ENCODE peak calls at places on chromosomes 4 and X, in nine cellular contexts. M, Z, R, V, Y, F, L, D and B are unnamed samples. For H3K27me3, the result is how much of the 10 kb centered on the place peaks cover.

GRCh38 chrX:38313190-38313589 is 14.1 kb downstream of the RPGR start:
- DNase-seq in M (no peak), Y (no peak), F (no peak), D (no peak), V (no peak), Z (no peak), L (no peak), R (no peak), B (no peak)

GRCh38 chr4:152352645-152353116 is 183.2 kb downstream of the FBXW7 start:
- DNase-seq in F (peak), Z (peak), D (peak), L (peak), R (peak), M (peak), V (peak), Y (peak), B (peak)

GRCh38 chr4:70531981-70532380 is 13.6 kb downstream of the AMTN start:
- DNase-seq in V (no peak), F (no peak), Z (peak), L (no peak), D (no peak), M (no peak), Y (no peak), R (no peak), B (no peak)

GRCh38 chr4:8645753-8646124 is 53.2 kb downstream of the CPZ start:
- DNase-seq in Z (no peak), Y (no peak), M (no peak), L (no peak), R (no peak), F (no peak), V (no peak), D (no peak), B (no peak)

GRCh38 chr4:85127653-85128052 is 161.2 kb upstream of the WDFY3 start:
- DNase-seq in Y (no peak), M (no peak), R (no peak), L (peak), D (peak), Z (peak), V (peak), F (no peak), B (peak)

GRCh38 chr4:80069837-80070788 is 2.9 kb downstream of the ANTXR2 start:
- DNase-seq in D (no peak), Y (no peak), F (no peak), V (no peak), M (no peak), Z (no peak), L (no peak), R (no peak), B (no peak)

GRCh38 chrX:108312938-108313337 is 125.3 kb downstream of the COL4A6 start:
- DNase-seq in D (peak), Z (peak), M (peak), V (no peak), Y (no peak), L (peak), F (no peak), R (no peak), B (no peak)

GRCh38 chrX:74535211-74535621 is 79.2 kb downstream of the RLIM start:
- DNase-seq in Y (no peak), R (no peak), V (no peak), Z (peak), F (no peak), M (peak), L (no peak), D (peak), B (no peak)

GRCh38 chr4:15202481-15202880 is 200.2 kb downstream of the CPEB2 start:
- DNase-seq in M (no peak), F (no peak), Z (no peak), D (no peak), R (no peak), V (no peak), Y (no peak), L (no peak), B (no peak)

GRCh38 chr4:122796801-122797404 is 29.7 kb upstream of the FGF2 start:
- DNase-seq in F (no peak), V (no peak), R (no peak), D (no peak), L (no peak), Y (no peak), M (no peak), Z (peak), B (no peak)

GRCh38 chrX:149495573-149496071 is 9.5 kb downstream of the IDS start:
- DNase-seq in D (no peak), Y (no peak), F (no peak), Z (no peak), M (no peak), R (peak), V (no peak), L (no peak), B (no peak)

GRCh38 chrX:149498767-149499166 is 6.3 kb downstream of the IDS start:
- DNase-seq in F (no peak), Y (no peak), Z (no peak), L (no peak), M (no peak), D (no peak), V (no peak), R (no peak), B (no peak)

GRCh38 chrX:149497054-149497453 is 8.1 kb downstream of the IDS start:
- DNase-seq in F (no peak), L (no peak), M (no peak), Y (no peak), V (no peak), Z (no peak), R (no peak), D (no peak), B (no peak)

GRCh38 chrX:149499766-149500165 is 5.3 kb downstream of the IDS start:
- DNase-seq in Y (no peak), F (no peak), V (no peak), R (peak), Z (no peak), M (no peak), L (no peak), D (no peak), B (no peak)

GRCh38 chrX:149497626-149498025 is 7.5 kb downstream of the IDS start:
- DNase-seq in V (no peak), L (no peak), Y (no peak), D (no peak), M (no peak), Z (no peak), R (peak), F (no peak), B (no peak)
- H3K4me3 ChIP-seq in V (no peak), L (no peak), Y (no peak), D (no peak), M (no peak), Z (no peak), R (no peak), F (no peak), B (no peak)

GRCh38 chr4:89489338-89489771 is 181.8 kb upstream of the GPRIN3 start:
- DNase-seq in M (no peak), R (no peak), D (no peak), F (peak), L (peak), V (no peak), Y (no peak), Z (peak), B (no peak)

GRCh38 chr4:89482248-89482647 is 174.6 kb upstream of the GPRIN3 start:
- DNase-seq in D (peak), Z (peak), L (no peak), R (no peak), M (no peak), V (no peak), Y (no peak), F (no peak), B (peak)

GRCh38 chr4:89482926-89483595 is 175.5 kb upstream of the GPRIN3 start:
- DNase-seq in M (no peak), V (no peak), R (no peak), L (no peak), D (no peak), Z (no peak), F (no peak), Y (no peak), B (no peak)

GRCh38 chr4:89486042-89486441 is 178.4 kb upstream of the GPRIN3 start:
- DNase-seq in M (no peak), D (no peak), V (no peak), F (no peak), Z (no peak), L (no peak), Y (no peak), R (no peak), B (no peak)

DNA sequence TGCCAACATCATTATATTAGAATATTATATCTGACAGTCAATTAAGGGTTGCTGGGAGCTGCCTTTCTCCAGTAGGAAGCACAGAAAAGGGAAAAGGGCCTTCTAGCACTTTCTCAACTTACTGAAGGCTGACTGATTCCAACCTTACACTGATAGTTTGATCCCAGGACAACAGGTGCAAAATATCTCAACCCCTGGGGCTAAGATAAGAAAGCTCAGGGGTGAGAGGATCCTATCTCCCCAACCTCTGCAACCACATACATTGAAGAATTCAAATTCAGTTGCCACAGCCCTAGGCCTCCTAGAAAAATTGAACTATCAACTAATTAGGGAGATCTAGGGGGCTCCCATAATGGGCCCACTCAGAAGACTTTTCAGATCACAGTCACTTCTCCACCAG is 179.1 kb upstream of the GPRIN3 start:
- DNase-seq in V (no peak), L (no peak), Y (no peak), M (no peak), F (no peak), R (no peak), D (no peak), Z (no peak), B (no peak)
- H3K27me3 ChIP-seq in V (under half), L (under half), Y (under half), M (under half), F (under half), R (under half), D (under half), Z (under half), B (under half)

GRCh38 chr4:185142911-185143595 is at the start of gene SLC25A4:
- DNase-seq in Y (peak), R (peak), Z (peak), D (peak), F (peak), M (peak), L (peak), V (peak), B (no peak)
- H3K4me3 ChIP-seq in Y (peak), R (peak), Z (peak), D (peak), F (peak), M (peak), L (peak), V (peak), B (no peak)

GRCh38 chr4:190018201-190018920 is 8.7 kb downstream of the FRG2 start:
- DNase-seq in V (peak), F (no peak), D (no peak), Z (peak), L (no peak), Y (no peak), R (no peak), M (no peak), B (no peak)

GRCh38 chr4:190014771-190015537 is 12.1 kb downstream of the FRG2 start:
- DNase-seq in Z (peak), F (no peak), M (no peak), Y (no peak), R (no peak), D (peak), L (peak), V (peak), B (no peak)

GRCh38 chr4:190017357-190018200 is 9.5 kb downstream of the FRG2 start:
- DNase-seq in F (no peak), D (peak), M (no peak), L (peak), Z (peak), V (peak), R (no peak), Y (no peak), B (no peak)

GRCh38 chr4:190015538-190016368 is 11.3 kb downstream of the FRG2 start:
- DNase-seq in M (no peak), R (no peak), Z (peak), D (peak), F (no peak), V (no peak), L (no peak), Y (no peak), B (no peak)

GRCh38 chr4:190016369-190017289 is 10.4 kb downstream of the FRG2 start:
- DNase-seq in D (peak), L (peak), V (peak), Z (no peak), Y (no peak), R (no peak), F (no peak), M (no peak), B (no peak)
- H3K27me3 ChIP-seq in D (half or more), L (under half), V (half or more), Z (half or more), Y (half or more), R (under half), F (half or more), M (under half), B (under half)

DNA sequence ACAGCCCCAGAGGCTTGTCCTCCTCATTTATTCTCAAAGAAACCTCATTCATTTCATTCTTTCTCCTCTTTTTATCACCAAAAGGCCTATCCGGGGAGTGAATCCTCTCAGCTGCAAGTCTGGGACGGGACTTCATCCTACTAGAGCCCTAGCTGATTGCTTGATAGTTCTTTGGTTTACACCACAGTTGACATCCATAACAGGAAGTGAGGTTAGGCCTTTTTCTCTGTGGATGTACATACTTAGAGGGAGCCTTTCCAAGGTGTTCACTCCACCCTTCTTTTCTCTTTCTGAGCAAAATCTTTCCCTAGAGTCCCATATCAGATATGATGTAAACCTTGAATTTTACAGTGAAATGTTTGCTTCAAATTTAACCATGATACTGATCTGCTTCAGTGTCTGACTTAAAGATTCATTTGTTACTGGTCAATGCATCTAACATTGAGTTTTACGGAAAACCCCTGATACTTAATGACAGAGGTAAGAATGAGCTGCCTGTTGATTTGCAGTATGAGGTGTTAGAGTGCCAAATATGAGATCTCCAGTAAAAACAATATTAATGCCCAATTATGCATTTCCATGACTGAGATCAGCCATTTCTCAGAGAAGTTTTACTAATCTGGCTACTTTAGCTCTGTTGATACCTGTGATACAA is 16.8 kb upstream of the CXCL5 start:
- DNase-seq in F (no peak), M (no peak), Y (no peak), Z (no peak), V (no peak), L (no peak), D (no peak), R (no peak), B (no peak)
- H3K4me3 ChIP-seq in F (no peak), M (no peak), Y (no peak), Z (no peak), V (no peak), L (no peak), D (no peak), R (no peak), B (no peak)

DNA sequence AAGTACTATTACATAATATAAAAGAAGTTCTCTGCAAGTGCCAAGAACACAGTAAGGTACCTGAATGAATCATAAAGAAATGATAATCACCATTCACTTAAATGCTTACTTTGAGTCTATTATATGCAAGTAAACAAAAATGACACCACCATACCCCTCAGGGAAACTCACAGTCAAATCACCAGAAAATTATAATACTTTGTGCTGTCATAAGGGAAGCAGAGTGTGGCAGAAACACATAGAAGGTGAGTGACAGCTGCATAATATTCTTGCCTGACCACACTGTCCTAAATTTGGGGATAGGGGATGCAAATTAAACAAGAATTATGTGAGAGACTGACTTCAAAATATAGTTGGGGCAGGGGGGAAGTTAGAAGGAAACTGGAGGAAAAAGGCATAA is 12.9 kb downstream of the CCNI start:
- DNase-seq in Y (no peak), R (no peak), V (no peak), Z (no peak), M (no peak), D (no peak), F (no peak), L (no peak), B (no peak)
- H3K27me3 ChIP-seq in Y (under half), R (under half), V (under half), Z (under half), M (under half), D (under half), F (under half), L (under half), B (under half)